ENCODE peak calls at places on chromosomes 12 and 14, in four cellular contexts. G is heart right ventricle, S is ovary, Y is GM23338. W is an unnamed sample.

GRCh38 chr14:105484069-105484996 is 2.4 kb upstream of the CRIP1 start:
- DNase-seq in Y (no peak), S (no peak), G (peak; percentile 84), W (no peak)

GRCh38 chr12:85277900-85278597 is 2.0 kb upstream of the ALX1 start:
- DNase-seq in G (no peak), S (no peak), Y (peak; percentile 72), W (peak; percentile 50)

GRCh38 chr12:64706831-64707230 is 52.4 kb downstream of the GNS start:
- DNase-seq in G (no peak), Y (no peak), S (no peak), W (no peak)

GRCh38 chr14:92603309-92604257 is 90.0 kb downstream of the RIN3 start:
- DNase-seq in Y (peak; percentile 44), G (peak; percentile 52), S (no peak), W (no peak)

GRCh38 chr12:103908877-103909276 is 21.3 kb upstream of the HSP90B1 start:
- DNase-seq in Y (peak; percentile 41), S (no peak), G (no peak), W (no peak)

GRCh38 chr14:55361190-55361589 is 50.4 kb downstream of the ATG14 start:
- DNase-seq in Y (no peak), G (no peak), S (no peak), W (no peak)

GRCh38 chr12:49720214-49720613 is 13.0 kb upstream of the FMNL3 start:
- DNase-seq in Y (no peak), S (no peak), G (no peak), W (no peak)

GRCh38 chr12:69332815-69333358 is 15.3 kb upstream of the LYZ start:
- DNase-seq in S (no peak), Y (no peak), G (no peak), W (peak; percentile 6)

GRCh38 chr14:23556700-23557440 is 799 bp downstream of the THTPA start:
- DNase-seq in G (no peak), S (no peak), Y (no peak), W (no peak)

GRCh38 chr12:121184425-121184824 is 25.5 kb upstream of the P2RX4 start:
- DNase-seq in S (no peak), G (no peak), Y (peak; percentile 45), W (no peak)
- TF ChIP-seq CTCF in S (no peak), G (no peak), Y (no peak), W (no peak)

GRCh38 chr12:52204931-52205505 is 13.2 kb upstream of the KRT80 start:
- DNase-seq in S (no peak), Y (no peak), G (no peak), W (no peak)
- H3K4me1 ChIP-seq in S (peaks cover 1% of the 10 kb centered on the region), Y (peaks cover 5% of the 10 kb centered on the region), G (peaks cover 9% of the 10 kb centered on the region), W (no peaks in the 10 kb centered on the region)

GRCh38 chr12:48182659-48183058 is 785 bp upstream of the CCDC184 start:
- DNase-seq in Y (no peak), G (no peak), S (no peak), W (no peak)

GRCh38 chr12:48183876-48184548 is 568 bp downstream of the CCDC184 start:
- DNase-seq in G (no peak), Y (peak; percentile 54), S (peak; percentile 45), W (no peak)

GRCh38 chr12:48185181-48185919 is 1.9 kb downstream of the CCDC184 start:
- DNase-seq in Y (peak; percentile 86), S (no peak), G (no peak), W (no peak)

GRCh38 chr12:48184549-48184922 is 1.1 kb downstream of the CCDC184 start:
- DNase-seq in Y (peak; percentile 34), G (no peak), S (peak; percentile 43), W (no peak)

DNA sequence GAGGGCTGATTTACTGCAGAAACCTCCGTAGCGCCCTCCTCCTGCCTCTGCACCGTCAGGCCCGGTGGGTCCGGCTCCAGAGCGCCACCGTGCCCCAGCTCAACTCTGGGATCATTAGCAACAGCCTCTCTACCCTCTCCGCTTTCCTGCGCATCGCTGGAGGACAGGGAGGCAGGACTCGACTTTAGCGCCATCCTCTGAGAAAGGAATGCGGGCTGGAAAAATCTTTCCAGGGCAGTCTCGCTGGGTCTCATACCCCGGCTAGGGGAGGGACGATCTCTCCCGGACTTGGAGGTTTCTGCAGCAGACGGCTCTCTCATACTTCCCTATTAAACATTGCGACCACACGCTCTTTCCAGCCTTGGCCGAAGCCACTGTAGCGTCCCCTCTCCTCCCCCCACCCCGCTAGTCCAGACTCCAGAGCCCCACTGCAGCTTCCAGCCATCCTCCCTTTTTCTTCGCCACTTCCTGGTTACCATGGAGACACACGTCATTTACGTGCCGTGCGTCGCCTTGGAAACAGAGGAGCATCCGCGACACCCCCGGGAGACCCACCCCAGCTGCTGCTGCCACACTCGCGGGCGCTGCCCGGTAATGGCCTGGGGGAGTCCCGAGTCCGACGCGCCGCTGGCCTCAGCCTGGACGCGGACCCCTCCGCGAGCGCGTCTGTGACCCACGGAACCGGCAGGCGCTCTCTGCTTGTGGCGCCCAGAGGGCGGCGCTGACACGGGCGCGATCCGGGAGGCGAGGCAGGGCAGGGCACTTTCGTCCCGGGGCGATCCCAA is at the start of gene CCDC184:
- DNase-seq in Y (peak; percentile 95), S (peak; percentile 75), G (peak; percentile 75), W (peak; percentile 63)
- TF ChIP-seq CTCF in Y (peak; percentile 31), S (no peak), G (peak; percentile 61), W (no peak)

DNA sequence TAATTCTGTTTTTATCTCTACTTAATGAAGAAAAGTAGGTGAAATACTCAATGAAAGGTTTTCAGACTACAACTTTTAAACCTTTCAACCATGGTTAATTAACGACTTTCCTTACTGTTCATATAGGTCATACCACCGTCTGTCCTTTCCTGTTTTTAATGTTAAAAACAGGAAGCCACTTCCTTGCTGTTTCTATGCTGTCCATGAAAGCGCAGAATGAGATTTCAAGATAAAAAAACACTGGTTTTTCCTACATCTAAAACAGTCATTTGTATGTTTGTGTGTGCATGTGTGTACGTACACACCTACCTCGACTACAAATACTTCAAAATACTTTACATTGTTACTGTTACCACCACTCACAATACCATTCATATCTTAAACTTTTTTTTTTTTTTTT is 27.3 kb downstream of the SPTLC2 start:
- DNase-seq in S (no peak), Y (no peak), G (no peak), W (no peak)
- H3K4me1 ChIP-seq in S (peaks cover 7% of the 10 kb centered on the region), Y (peaks cover 6% of the 10 kb centered on the region), G (no peaks in the 10 kb centered on the region), W (peaks cover 38% of the 10 kb centered on the region)

GRCh38 chr12:31118831-31119530 is 45.3 kb downstream of the DDX11 start:
- DNase-seq in S (peak; percentile 71), Y (peak; percentile 92), G (no peak), W (no peak)

GRCh38 chr12:31119531-31120211 is 46.0 kb downstream of the DDX11 start:
- DNase-seq in Y (no peak), G (no peak), S (no peak), W (no peak)

GRCh38 chr12:31120392-31121008 is 46.8 kb downstream of the DDX11 start:
- DNase-seq in S (no peak), Y (peak; percentile 53), G (no peak), W (no peak)

GRCh38 chr12:31118347-31118830 is 44.7 kb downstream of the DDX11 start:
- DNase-seq in G (no peak), Y (peak; percentile 66), S (peak; percentile 56), W (no peak)

GRCh38 chr12:31117203-31118011 is 43.7 kb downstream of the DDX11 start:
- DNase-seq in Y (peak; percentile 69), G (no peak), S (peak; percentile 71), W (no peak)
- TF ChIP-seq CTCF in Y (peak; percentile 52), G (peak; percentile 53), S (no peak), W (no peak)

GRCh38 chr12:53827306-53827705 is 75.5 kb upstream of the CISTR start:
- DNase-seq in S (no peak), G (no peak), Y (no peak), W (no peak)
- H3K4me1 ChIP-seq in S (no peaks in the 10 kb centered on the region), G (no peaks in the 10 kb centered on the region), Y (peaks cover 12% of the 10 kb centered on the region), W (no peaks in the 10 kb centered on the region)

GRCh38 chr14:102805941-102806340 is 28.7 kb downstream of the TRAF3 start:
- DNase-seq in Y (no peak), G (no peak), S (no peak), W (no peak)
- TF ChIP-seq CTCF in Y (peak; percentile 26), G (no peak), S (no peak), W (no peak)

GRCh38 chr12:55978393-55978792 is 4.5 kb downstream of the RAB5B start:
- DNase-seq in Y (no peak), S (no peak), G (no peak), W (no peak)

GRCh38 chr12:55979069-55979468 is 5.2 kb downstream of the RAB5B start:
- DNase-seq in G (no peak), S (no peak), Y (no peak), W (no peak)

GRCh38 chr12:55982319-55982936 is 8.6 kb downstream of the RAB5B start:
- DNase-seq in S (no peak), G (no peak), Y (no peak), W (no peak)

GRCh38 chr12:55983229-55983849 is 9.5 kb downstream of the RAB5B start:
- DNase-seq in S (no peak), G (no peak), Y (no peak), W (no peak)
- H3K4me1 ChIP-seq in S (no peaks in the 10 kb centered on the region), G (no peaks in the 10 kb centered on the region), Y (no peaks in the 10 kb centered on the region), W (no peaks in the 10 kb centered on the region)

DNA sequence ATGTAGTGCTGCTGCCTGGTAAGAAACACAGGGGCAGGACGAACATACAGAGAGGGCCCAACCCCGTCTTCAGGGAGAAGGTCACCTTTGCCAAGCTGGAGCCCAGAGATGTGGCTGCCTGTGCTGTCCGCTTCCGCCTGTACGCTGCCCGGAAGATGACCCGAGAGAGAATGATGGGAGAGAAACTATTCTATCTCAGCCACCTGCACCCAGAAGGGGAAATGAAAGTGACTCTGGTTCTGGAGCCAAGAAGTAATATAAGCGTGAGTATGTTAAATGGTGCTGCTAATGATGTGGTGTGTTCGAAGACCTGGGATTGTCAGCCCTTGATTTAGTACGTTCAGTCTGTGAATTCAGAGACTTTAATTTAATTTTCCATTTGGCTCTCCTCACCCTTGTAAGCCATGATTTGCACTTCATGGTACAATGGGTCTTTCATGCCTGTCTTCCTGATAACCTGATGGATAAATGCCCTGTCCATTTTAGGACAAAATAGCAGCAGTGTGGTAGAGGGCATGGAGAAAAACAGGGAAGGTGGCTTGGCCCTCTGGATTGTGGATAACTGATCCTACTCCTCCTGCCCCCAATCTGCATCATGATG is 318.9 kb downstream of the SNAPC1 start:
- DNase-seq in S (no peak), G (no peak), Y (no peak), W (peak; percentile 50)
- TF ChIP-seq CTCF in S (no peak), G (no peak), Y (no peak), W (no peak)